ENCODE peak calls at places on chromosomes 12 and 14, in five cellular contexts. One of them, this sample, is unnamed.

GRCh38 chr12:109462868-109463692 is 14.0 kb downstream of the KCTD10 start:
- DNase-seq in OCI-LY7: no peak
- DNase-seq in effector memory CD4-positive, alpha-beta T cell: no peak
- DNase-seq in GM23248: peak
- DNase-seq in astrocyte: peak
- DNase-seq in this sample: no peak

GRCh38 chr12:21642707-21643389 is 14.8 kb downstream of the LDHB start:
- DNase-seq in astrocyte: no peak
- DNase-seq in OCI-LY7: no peak
- DNase-seq in effector memory CD4-positive, alpha-beta T cell: no peak
- DNase-seq in GM23248: peak
- DNase-seq in this sample: no peak

GRCh38 chr12:103043531-103044445 is 86.3 kb downstream of the ASCL1 start:
- DNase-seq in effector memory CD4-positive, alpha-beta T cell: no peak
- DNase-seq in OCI-LY7: no peak
- DNase-seq in astrocyte: no peak
- DNase-seq in GM23248: no peak
- DNase-seq in this sample: no peak

GRCh38 chr12:9951026-9951652 is 19.0 kb upstream of the CLEC2A start:
- DNase-seq in effector memory CD4-positive, alpha-beta T cell: peak
- DNase-seq in GM23248: peak
- DNase-seq in astrocyte: no peak
- DNase-seq in OCI-LY7: no peak
- DNase-seq in this sample: no peak

GRCh38 chr12:126926023-126926600 is 1340.9 kb upstream of the TMEM132C start:
- DNase-seq in GM23248: peak
- DNase-seq in astrocyte: no peak
- DNase-seq in effector memory CD4-positive, alpha-beta T cell: no peak
- DNase-seq in OCI-LY7: peak
- DNase-seq in this sample: no peak

GRCh38 chr12:98998697-98999299 is 353.7 kb downstream of the APAF1 start:
- DNase-seq in GM23248: peak
- DNase-seq in effector memory CD4-positive, alpha-beta T cell: no peak
- DNase-seq in astrocyte: peak
- DNase-seq in OCI-LY7: peak
- DNase-seq in this sample: no peak

GRCh38 chr14:90578283-90578985 is 181.6 kb downstream of the CALM1 start:
- DNase-seq in OCI-LY7: no peak
- DNase-seq in effector memory CD4-positive, alpha-beta T cell: no peak
- DNase-seq in astrocyte: no peak
- DNase-seq in GM23248: no peak
- DNase-seq in this sample: no peak

GRCh38 chr12:106138279-106138645 is 492 bp downstream of the NUAK1 start:
- DNase-seq in OCI-LY7: no peak
- DNase-seq in astrocyte: no peak
- DNase-seq in GM23248: peak
- DNase-seq in effector memory CD4-positive, alpha-beta T cell: no peak
- DNase-seq in this sample: no peak

GRCh38 chr14:105026789-105027563 is 6.1 kb upstream of the CDCA4 start:
- DNase-seq in OCI-LY7: peak
- DNase-seq in astrocyte: peak
- DNase-seq in GM23248: peak
- DNase-seq in effector memory CD4-positive, alpha-beta T cell: no peak
- DNase-seq in this sample: no peak

GRCh38 chr12:64893961-64894360 is 69.5 kb downstream of the TBC1D30 start:
- DNase-seq in astrocyte: peak
- DNase-seq in effector memory CD4-positive, alpha-beta T cell: no peak
- DNase-seq in OCI-LY7: no peak
- DNase-seq in GM23248: peak
- DNase-seq in this sample: no peak

GRCh38 chr14:100736269-100737180 is 9.8 kb downstream of the DLK1 start:
- DNase-seq in OCI-LY7: no peak
- DNase-seq in effector memory CD4-positive, alpha-beta T cell: no peak
- DNase-seq in GM23248: no peak
- DNase-seq in astrocyte: no peak
- DNase-seq in this sample: no peak

GRCh38 chr12:20011200-20011599 is 357.1 kb upstream of the PDE3A start:
- DNase-seq in GM23248: no peak
- DNase-seq in astrocyte: no peak
- DNase-seq in effector memory CD4-positive, alpha-beta T cell: no peak
- DNase-seq in OCI-LY7: no peak
- DNase-seq in this sample: no peak

GRCh38 chr14:22002860-22003284 is 329.3 kb upstream of the OR4E1 start:
- DNase-seq in effector memory CD4-positive, alpha-beta T cell: peak
- DNase-seq in astrocyte: no peak
- DNase-seq in OCI-LY7: peak
- DNase-seq in GM23248: peak
- DNase-seq in this sample: no peak

GRCh38 chr12:49059385-49060232 is 985 bp downstream of the KMT2D start:
- DNase-seq in GM23248: peak
- DNase-seq in effector memory CD4-positive, alpha-beta T cell: no peak
- DNase-seq in astrocyte: peak
- DNase-seq in OCI-LY7: peak
- DNase-seq in this sample: no peak

GRCh38 chr12:64696065-64696741 is 63.0 kb downstream of the GNS start:
- DNase-seq in GM23248: peak
- DNase-seq in OCI-LY7: peak
- DNase-seq in effector memory CD4-positive, alpha-beta T cell: no peak
- DNase-seq in astrocyte: no peak
- DNase-seq in this sample: no peak

GRCh38 chr12:50506753-50507473 is 2.1 kb downstream of the DIP2B start:
- DNase-seq in OCI-LY7: no peak
- DNase-seq in astrocyte: peak
- DNase-seq in effector memory CD4-positive, alpha-beta T cell: no peak
- DNase-seq in GM23248: no peak
- DNase-seq in this sample: no peak
- H3K27ac ChIP-seq in OCI-LY7: no peak
- H3K27ac ChIP-seq in astrocyte: no peak
- H3K27ac ChIP-seq in effector memory CD4-positive, alpha-beta T cell: no peak
- H3K27ac ChIP-seq in GM23248: no peak
- H3K27ac ChIP-seq in this sample: peak

GRCh38 chr12:34357791-34358190 is 335.5 kb downstream of the ALG10 start:
- DNase-seq in OCI-LY7: no peak
- DNase-seq in effector memory CD4-positive, alpha-beta T cell: no peak
- DNase-seq in astrocyte: no peak
- DNase-seq in GM23248: no peak
- DNase-seq in this sample: no peak
- H3K27ac ChIP-seq in OCI-LY7: no peak
- H3K27ac ChIP-seq in effector memory CD4-positive, alpha-beta T cell: no peak
- H3K27ac ChIP-seq in astrocyte: no peak
- H3K27ac ChIP-seq in GM23248: no peak
- H3K27ac ChIP-seq in this sample: no peak

DNA sequence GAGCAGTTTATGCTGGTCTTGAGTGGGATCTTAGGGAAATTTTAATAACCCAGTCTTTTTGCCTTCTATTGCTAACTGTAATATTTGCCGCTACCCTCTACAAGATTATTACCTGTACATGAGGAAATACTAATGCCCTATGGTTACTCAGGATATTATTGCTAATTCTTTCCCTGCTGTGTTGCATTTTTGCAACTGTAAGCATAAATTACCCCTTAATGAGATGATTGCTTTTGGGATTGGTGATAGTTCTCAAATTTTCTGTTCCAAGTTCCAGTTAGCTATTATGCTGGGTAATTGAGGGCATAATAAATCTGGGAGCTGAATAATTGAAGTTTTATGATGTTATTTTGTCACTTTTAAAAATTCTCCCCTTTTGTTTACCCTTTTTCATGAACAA is 22.0 kb downstream of the ATF7IP start:
- DNase-seq in astrocyte: no peak
- DNase-seq in effector memory CD4-positive, alpha-beta T cell: no peak
- DNase-seq in GM23248: no peak
- DNase-seq in OCI-LY7: no peak
- DNase-seq in this sample: no peak
- H3K27ac ChIP-seq in astrocyte: no peak
- H3K27ac ChIP-seq in effector memory CD4-positive, alpha-beta T cell: peak
- H3K27ac ChIP-seq in GM23248: no peak
- H3K27ac ChIP-seq in OCI-LY7: peak
- H3K27ac ChIP-seq in this sample: no peak

DNA sequence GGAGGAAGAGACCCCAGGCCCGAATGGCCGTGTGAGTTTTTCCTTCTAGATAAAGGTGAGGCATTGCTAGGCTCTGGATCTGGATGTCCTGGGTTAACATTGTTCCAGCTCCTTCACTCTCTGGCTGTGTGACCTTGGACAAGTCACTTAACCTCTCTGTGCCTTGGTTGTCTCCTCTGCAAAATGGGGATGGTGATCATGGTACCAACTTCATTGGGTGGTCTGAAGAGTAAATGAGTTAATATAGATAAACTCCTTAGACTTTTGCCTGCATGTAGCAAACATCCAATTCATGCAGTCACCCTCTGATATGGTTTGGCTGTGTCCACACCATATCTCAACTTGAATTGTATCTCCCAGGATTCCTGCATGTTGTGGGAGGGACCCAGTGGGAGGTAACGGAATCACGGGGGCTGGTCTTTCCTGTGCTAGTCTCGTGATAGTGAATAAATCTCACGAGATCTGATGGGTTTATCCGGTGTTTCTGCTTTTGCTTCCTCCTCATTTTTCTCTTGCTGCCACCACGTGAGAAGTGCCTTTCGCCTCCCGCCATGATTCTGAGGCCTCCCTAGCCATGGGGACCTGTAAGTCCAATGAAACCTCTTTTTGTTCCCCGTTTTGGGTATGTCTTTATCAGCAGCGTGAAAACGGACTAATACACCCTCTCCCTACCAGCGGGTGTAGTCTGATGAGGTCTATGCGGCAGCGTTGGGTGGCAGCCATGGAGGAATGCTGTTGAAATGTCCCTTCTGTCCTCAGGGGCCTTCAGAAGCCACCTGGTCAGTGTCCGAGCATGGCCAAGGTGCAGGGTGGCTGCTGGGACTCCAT is 256.1 kb downstream of the GLT1D1 start:
- DNase-seq in OCI-LY7: no peak
- DNase-seq in GM23248: no peak
- DNase-seq in effector memory CD4-positive, alpha-beta T cell: no peak
- DNase-seq in astrocyte: no peak
- DNase-seq in this sample: no peak
- H3K27ac ChIP-seq in OCI-LY7: no peak
- H3K27ac ChIP-seq in GM23248: no peak
- H3K27ac ChIP-seq in effector memory CD4-positive, alpha-beta T cell: no peak
- H3K27ac ChIP-seq in astrocyte: no peak
- H3K27ac ChIP-seq in this sample: no peak

This sample was measured in substantia nigra.